ENCODE peak calls at places on chromosome X, in six cellular contexts. Z, S, K, R, J and L are unnamed samples. For H3K4me1, the result is how much of the 10 kb centered on the place peaks cover.

GRCh38 chrX:126985960-126986359 is 166.4 kb downstream of the PRR32 start:
- DNase-seq in Z (no peak), S (no peak), K (no peak), R (no peak), J (no peak), L (no peak)

GRCh38 chrX:22650691-22651090 is 349.1 kb upstream of the DDX53 start:
- DNase-seq in Z (peak), S (no peak), K (no peak), R (no peak), J (no peak), L (no peak)

GRCh38 chrX:139203681-139204575 is 326.6 kb upstream of the F9 start:
- DNase-seq in Z (peak), S (no peak), K (no peak), R (no peak), J (peak), L (no peak)

GRCh38 chrX:151985955-151986354 is 11.5 kb upstream of the GABRE start:
- DNase-seq in Z (no peak), S (no peak), K (no peak), R (no peak), J (no peak), L (no peak)

GRCh38 chrX:125205084-125205917 is 114.4 kb upstream of the TEX13C start:
- DNase-seq in Z (peak), S (no peak), K (no peak), R (no peak), J (peak), L (peak)

GRCh38 chrX:104270916-104271512 is 16.3 kb upstream of the ESX1 start:
- DNase-seq in Z (no peak), S (peak), K (peak), R (no peak), J (peak), L (peak)

GRCh38 chrX:153646620-153647373 is at the start of gene DUSP9:
- DNase-seq in Z (peak), S (no peak), K (peak), R (no peak), J (no peak), L (peak)

GRCh38 chrX:122268353-122268752 is 915.7 kb upstream of the GRIA3 start:
- DNase-seq in Z (no peak), S (no peak), K (no peak), R (no peak), J (no peak), L (no peak)

GRCh38 chrX:23993012-23993633 is 33.9 kb downstream of the KLHL15 start:
- DNase-seq in Z (no peak), S (no peak), K (no peak), R (no peak), J (no peak), L (no peak)

GRCh38 chrX:125694171-125694570 is 374.5 kb downstream of the TEX13C start:
- DNase-seq in Z (no peak), S (no peak), K (no peak), R (no peak), J (no peak), L (no peak)

GRCh38 chrX:150680974-150681373 is 12.2 kb upstream of the MTMR1 start:
- DNase-seq in Z (no peak), S (peak), K (peak), R (no peak), J (no peak), L (no peak)

GRCh38 chrX:334971-335757 is 16.6 kb upstream of the GTPBP6 start:
- DNase-seq in Z (peak), S (no peak), K (no peak), R (no peak), J (peak), L (no peak)

GRCh38 chrX:55167124-55167523 is 53.0 kb upstream of the PAGE5 start:
- DNase-seq in Z (no peak), S (no peak), K (no peak), R (no peak), J (no peak), L (no peak)

GRCh38 chrX:143854006-143854405 is 29.9 kb upstream of the UBE2NL start:
- DNase-seq in Z (no peak), S (no peak), K (no peak), R (no peak), J (no peak), L (no peak)

GRCh38 chrX:135695471-135695870 is 18.0 kb upstream of the CT45A1 start:
- DNase-seq in Z (no peak), S (no peak), K (no peak), R (no peak), J (no peak), L (no peak)

GRCh38 chrX:46447384-46447783 is 97.8 kb downstream of the ZNF674 start:
- DNase-seq in Z (no peak), S (no peak), K (no peak), R (peak), J (no peak), L (no peak)

GRCh38 chrX:51144828-51145442 is 187.7 kb upstream of the NUDT10 start:
- DNase-seq in Z (no peak), S (peak), K (no peak), R (no peak), J (no peak), L (no peak)

GRCh38 chrX:128335671-128336070 is 283.5 kb upstream of the ACTRT1 start:
- DNase-seq in Z (no peak), S (no peak), K (no peak), R (no peak), J (no peak), L (no peak)

GRCh38 chrX:109498434-109498833 is 16.5 kb upstream of the GUCY2F start:
- DNase-seq in Z (no peak), S (no peak), K (no peak), R (no peak), J (no peak), L (no peak)

GRCh38 chrX:80174925-80175574 is 160.5 kb downstream of the TBX22 start:
- DNase-seq in Z (peak), S (no peak), K (no peak), R (peak), J (peak), L (no peak)

GRCh38 chrX:41670108-41670507 is 18.7 kb upstream of the GPR34 start:
- DNase-seq in Z (no peak), S (no peak), K (no peak), R (no peak), J (no peak), L (no peak)

GRCh38 chrX:134573683-134574035 is 84.6 kb downstream of the PLAC1 start:
- DNase-seq in Z (no peak), S (no peak), K (no peak), R (no peak), J (no peak), L (no peak)

GRCh38 chrX:68432648-68433047 is 647 bp downstream of the OPHN1 start:
- DNase-seq in Z (no peak), S (no peak), K (no peak), R (no peak), J (no peak), L (peak)

GRCh38 chrX:24014388-24015018 is 12.5 kb downstream of the KLHL15 start:
- DNase-seq in Z (no peak), S (no peak), K (no peak), R (no peak), J (no peak), L (no peak)

GRCh38 chrX:68536429-68536828 is 37.6 kb downstream of the YIPF6 start:
- DNase-seq in Z (no peak), S (no peak), K (no peak), R (no peak), J (no peak), L (no peak)

DNA sequence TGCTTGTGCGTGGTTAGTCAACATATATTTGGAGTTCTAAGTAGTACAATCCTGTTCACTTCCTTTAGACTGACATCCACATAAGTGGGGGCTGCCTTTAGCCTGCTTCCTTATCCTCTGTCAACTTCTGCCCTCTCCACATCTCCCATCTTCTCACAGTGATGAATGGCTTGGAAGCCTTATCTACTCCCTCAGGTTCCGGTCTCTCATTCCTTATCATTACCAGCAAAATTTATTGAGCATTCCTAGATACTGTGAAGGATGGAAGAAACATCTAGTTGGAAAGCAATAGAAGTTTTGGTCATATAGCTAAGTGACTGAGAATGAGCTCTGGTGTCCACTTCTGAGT is 25.2 kb downstream of the DOCK11 start:
- DNase-seq in Z (no peak), S (no peak), K (no peak), R (no peak), J (no peak), L (no peak)
- H3K4me1 ChIP-seq in Z (under half), S (under half), K (under half), R (under half), J (under half), L (under half)

DNA sequence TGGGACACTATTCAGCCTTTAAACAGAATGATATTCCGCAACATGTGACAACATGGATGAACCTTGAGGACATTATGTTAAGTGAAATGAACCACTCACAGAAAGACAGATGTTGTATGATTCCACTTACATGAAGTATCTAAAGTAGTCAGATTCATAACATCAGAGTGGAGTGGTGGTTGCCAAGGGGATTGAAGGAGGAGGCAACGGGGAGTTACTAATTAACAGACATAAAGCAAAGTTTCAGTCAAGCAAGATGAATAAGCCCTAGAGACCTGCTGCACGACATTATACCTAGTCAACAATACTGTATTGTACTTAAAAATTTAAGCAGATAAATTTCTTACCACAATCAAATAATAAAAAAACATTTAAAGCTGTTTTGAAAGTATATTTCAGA is 105.0 kb upstream of the NR0B1 start:
- DNase-seq in Z (no peak), S (no peak), K (no peak), R (no peak), J (no peak), L (no peak)
- H3K4me1 ChIP-seq in Z (under half), S (under half), K (under half), R (under half), J (under half), L (under half)

GRCh38 chrX:119690921-119691716 is 1.8 kb downstream of the SEPTIN6 start:
- DNase-seq in Z (no peak), S (no peak), K (no peak), R (no peak), J (no peak), L (no peak)
- H3K4me1 ChIP-seq in Z (under half), S (half or more), K (under half), R (under half), J (under half), L (under half)

GRCh38 chrX:17413228-17413627 is 38.2 kb downstream of the NHS start:
- DNase-seq in Z (no peak), S (no peak), K (no peak), R (no peak), J (no peak), L (no peak)
- H3K4me1 ChIP-seq in Z (under half), S (under half), K (under half), R (under half), J (under half), L (under half)

GRCh38 chrX:19864736-19865135 is 22.7 kb downstream of the SH3KBP1 start:
- DNase-seq in Z (no peak), S (peak), K (no peak), R (no peak), J (no peak), L (no peak)

GRCh38 chrX:19867411-19867732 is 20.0 kb downstream of the SH3KBP1 start:
- DNase-seq in Z (no peak), S (no peak), K (no peak), R (no peak), J (no peak), L (no peak)

GRCh38 chrX:19867938-19868337 is 19.5 kb downstream of the SH3KBP1 start:
- DNase-seq in Z (no peak), S (no peak), K (no peak), R (no peak), J (no peak), L (no peak)

GRCh38 chrX:19866626-19867410 is 20.6 kb downstream of the SH3KBP1 start:
- DNase-seq in Z (no peak), S (no peak), K (no peak), R (no peak), J (no peak), L (no peak)

DNA sequence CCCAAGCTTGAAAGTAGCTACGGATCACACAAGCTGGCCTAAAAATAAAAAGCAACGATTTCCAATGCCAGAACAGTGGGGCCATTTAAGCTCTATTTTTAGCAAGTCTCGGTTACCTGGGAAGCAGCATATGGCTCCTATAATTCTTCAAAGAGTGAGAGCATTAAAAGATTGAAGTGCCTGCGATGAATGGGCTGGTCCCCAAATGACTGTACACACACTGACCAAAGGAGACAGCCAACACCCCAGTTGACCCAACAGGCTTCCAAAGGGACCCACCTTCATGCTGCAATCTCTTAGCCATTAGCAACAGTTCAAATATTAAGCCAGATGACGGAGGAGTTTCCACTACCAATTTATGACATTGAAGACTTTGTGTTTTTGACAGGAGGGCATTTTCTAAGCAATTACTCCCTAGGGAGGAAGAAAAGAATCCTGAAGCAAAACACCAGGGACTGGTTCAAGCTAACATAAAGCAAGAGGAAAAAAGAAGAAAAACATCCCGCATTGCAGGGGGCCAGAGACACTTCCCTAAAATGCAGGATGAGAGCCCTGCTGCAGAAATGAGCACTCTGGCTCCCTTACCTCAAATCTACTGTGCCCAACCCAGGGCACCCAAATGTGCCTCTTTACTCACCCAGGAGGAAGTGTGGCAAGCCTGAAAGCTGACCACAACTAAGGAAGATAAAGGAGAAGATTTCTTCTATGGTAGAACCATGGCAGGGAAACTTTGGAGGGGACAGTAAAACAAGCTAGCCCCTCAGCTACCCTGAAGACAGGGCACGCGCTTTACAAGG is 21.6 kb downstream of the SH3KBP1 start:
- DNase-seq in Z (no peak), S (no peak), K (no peak), R (no peak), J (no peak), L (no peak)
- H3K4me1 ChIP-seq in Z (under half), S (half or more), K (under half), R (under half), J (under half), L (under half)

GRCh38 chrX:13087322-13088154 is 43.1 kb upstream of the FAM9C start:
- DNase-seq in Z (no peak), S (peak), K (no peak), R (no peak), J (no peak), L (no peak)
- H3K4me1 ChIP-seq in Z (under half), S (half or more), K (under half), R (under half), J (under half), L (under half)

DNA sequence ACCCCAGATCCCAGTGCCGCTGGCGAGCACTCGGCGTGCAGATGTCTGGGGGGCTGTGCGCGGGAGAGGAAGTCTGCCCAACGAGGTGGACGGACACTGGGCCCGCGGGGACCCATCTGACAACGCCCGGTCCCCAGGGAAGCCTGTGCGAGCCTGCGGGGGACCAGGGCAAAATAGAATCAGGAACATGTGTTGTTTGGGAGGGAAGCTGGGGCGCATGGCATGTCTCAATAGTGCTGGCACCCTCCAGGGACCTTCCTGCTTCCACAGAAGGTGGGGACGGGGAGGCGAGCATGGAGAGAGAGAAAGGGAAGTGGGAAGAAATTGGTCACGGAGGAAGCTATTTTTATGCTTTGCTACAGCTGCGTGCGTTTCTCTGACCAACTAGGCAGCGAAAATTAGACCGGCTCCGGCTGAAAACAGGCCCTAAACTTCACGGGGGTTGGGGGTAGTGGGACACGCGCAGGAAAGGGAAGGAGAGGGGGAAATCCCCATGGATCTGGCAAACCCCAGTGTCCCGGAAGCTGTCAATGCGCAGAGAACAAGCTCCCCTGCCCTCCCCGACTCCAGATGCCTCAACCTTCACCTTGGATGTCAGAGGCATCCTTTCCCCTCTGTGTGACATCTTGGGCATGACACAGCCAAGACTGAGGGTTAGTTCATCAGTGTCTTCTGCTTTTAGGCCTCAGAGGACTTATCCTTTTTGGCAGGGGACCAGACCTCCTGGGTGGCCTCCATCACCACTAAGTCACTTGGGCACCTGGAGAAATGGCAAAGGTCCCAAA is 169.8 kb upstream of the BCOR start:
- DNase-seq in Z (no peak), S (peak), K (no peak), R (no peak), J (peak), L (no peak)
- H3K4me1 ChIP-seq in Z (under half), S (under half), K (under half), R (under half), J (under half), L (under half)

GRCh38 chrX:154731881-154732280 is 19.0 kb downstream of the GAB3 start:
- DNase-seq in Z (no peak), S (no peak), K (no peak), R (no peak), J (no peak), L (no peak)
- H3K4me1 ChIP-seq in Z (half or more), S (under half), K (under half), R (half or more), J (half or more), L (under half)

GRCh38 chrX:15509845-15510244 is 9.2 kb downstream of the BMX start:
- DNase-seq in Z (no peak), S (no peak), K (no peak), R (no peak), J (no peak), L (no peak)

GRCh38 chrX:15514279-15514678 is 13.7 kb downstream of the BMX start:
- DNase-seq in Z (no peak), S (no peak), K (no peak), R (no peak), J (no peak), L (no peak)

GRCh38 chrX:15512401-15512965 is 11.9 kb downstream of the BMX start:
- DNase-seq in Z (no peak), S (no peak), K (no peak), R (no peak), J (no peak), L (no peak)

GRCh38 chrX:15515931-15516330 is 15.3 kb downstream of the BMX start:
- DNase-seq in Z (no peak), S (no peak), K (no peak), R (no peak), J (no peak), L (no peak)

GRCh38 chrX:15511563-15511962 is 11.0 kb downstream of the BMX start:
- DNase-seq in Z (no peak), S (no peak), K (no peak), R (no peak), J (no peak), L (no peak)
- H3K4me1 ChIP-seq in Z (under half), S (under half), K (under half), R (under half), J (under half), L (under half)

GRCh38 chrX:39195156-39195555 is 393.9 kb downstream of the MID1IP1 start:
- DNase-seq in Z (no peak), S (no peak), K (no peak), R (no peak), J (no peak), L (no peak)

GRCh38 chrX:39196192-39197102 is 395.2 kb downstream of the MID1IP1 start:
- DNase-seq in Z (no peak), S (peak), K (no peak), R (no peak), J (no peak), L (peak)

GRCh38 chrX:39199429-39199828 is 398.2 kb downstream of the MID1IP1 start:
- DNase-seq in Z (no peak), S (no peak), K (no peak), R (no peak), J (no peak), L (no peak)

DNA sequence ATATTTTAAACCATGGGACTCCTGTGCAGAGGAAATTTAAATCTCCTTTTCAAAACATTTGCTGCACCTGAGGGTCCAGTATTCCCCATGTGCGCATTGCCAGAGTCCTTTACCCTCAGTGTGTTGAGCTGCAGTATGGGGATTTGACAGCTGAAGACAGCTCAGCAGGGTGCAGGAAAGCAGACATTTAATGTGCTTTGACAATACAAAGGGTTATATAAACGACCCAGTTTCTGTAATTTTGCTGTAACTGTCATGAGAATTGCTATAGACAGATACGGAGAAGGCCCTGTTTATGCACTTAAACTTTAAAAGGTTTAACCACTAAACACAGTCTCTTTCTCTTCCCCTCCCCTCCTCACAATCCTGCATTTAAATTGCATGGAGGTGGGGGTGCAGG is 393.4 kb downstream of the MID1IP1 start:
- DNase-seq in Z (no peak), S (no peak), K (no peak), R (no peak), J (no peak), L (no peak)
- H3K4me1 ChIP-seq in Z (under half), S (under half), K (under half), R (under half), J (under half), L (under half)